ENCODE peak calls at places on chromosomes 7 and 10, in seven cellular contexts. O is WERI-Rb-1; S is CD8-positive, alpha-beta memory T cell; P is SK-N-MC; J is bronchial epithelial cell; D is aorta; I is adipocyte. V is an unnamed sample.

GRCh38 chr7:94374231-94374630 is 20.5 kb upstream of the COL1A2 start:
- DNase-seq in O (peak), S (no peak), P (no peak), J (peak), D (peak), I (peak), V (peak)

GRCh38 chr10:71465576-71466252 is 69.0 kb downstream of the CDH23 start:
- DNase-seq in O (no peak), S (no peak), P (no peak), J (no peak), D (no peak), I (no peak), V (no peak)

GRCh38 chr10:29131952-29132820 is 156.7 kb upstream of the LYZL1 start:
- DNase-seq in O (no peak), S (no peak), P (no peak), J (no peak), D (no peak), I (peak), V (no peak)

GRCh38 chr10:123583639-123584418 is 82.3 kb upstream of the GPR26 start:
- DNase-seq in O (peak), S (no peak), P (no peak), J (peak), D (peak), I (peak), V (peak)

GRCh38 chr7:11726251-11727155 is 105.5 kb downstream of the THSD7A start:
- DNase-seq in O (no peak), S (no peak), P (no peak), J (peak), D (peak), I (peak), V (no peak)

GRCh38 chr10:63267414-63268138 is 134.4 kb downstream of the NRBF2 start:
- DNase-seq in O (no peak), S (no peak), P (no peak), J (peak), D (no peak), I (peak), V (no peak)

GRCh38 chr7:70016044-70016770 is 417.9 kb downstream of the AUTS2 start:
- DNase-seq in O (no peak), S (no peak), P (no peak), J (peak), D (no peak), I (peak), V (no peak)

GRCh38 chr10:124532106-124532641 is 70.6 kb downstream of the LHPP start:
- DNase-seq in O (peak), S (peak), P (no peak), J (peak), D (no peak), I (peak), V (no peak)

GRCh38 chr7:110646814-110647213 is 444.1 kb upstream of the LRRN3 start:
- DNase-seq in O (peak), S (no peak), P (no peak), J (no peak), D (no peak), I (no peak), V (no peak)

GRCh38 chr7:103795112-103795511 is 194.3 kb downstream of the RELN start:
- DNase-seq in O (no peak), S (no peak), P (no peak), J (peak), D (no peak), I (no peak), V (no peak)

GRCh38 chr7:68321776-68322496 is 1276.3 kb upstream of the AUTS2 start:
- DNase-seq in O (no peak), S (no peak), P (no peak), J (peak), D (no peak), I (no peak), V (no peak)

GRCh38 chr7:92699560-92699959 is 109.4 kb upstream of the FAM133B start:
- DNase-seq in O (no peak), S (no peak), P (no peak), J (peak), D (no peak), I (no peak), V (no peak)

GRCh38 chr7:77571791-77572190 is 34.7 kb downstream of the PTPN12 start:
- DNase-seq in O (no peak), S (no peak), P (no peak), J (no peak), D (no peak), I (no peak), V (no peak)

GRCh38 chr10:8776926-8777625 is 722.6 kb downstream of the GATA3 start:
- DNase-seq in O (no peak), S (no peak), P (no peak), J (peak), D (no peak), I (no peak), V (no peak)

GRCh38 chr7:102425639-102426267 is 7.6 kb upstream of the ORAI2 start:
- DNase-seq in O (peak), S (peak), P (no peak), J (no peak), D (peak), I (no peak), V (no peak)

GRCh38 chr10:24556746-24557742 is 166.6 kb downstream of the ARHGAP21 start:
- DNase-seq in O (peak), S (no peak), P (peak), J (peak), D (no peak), I (peak), V (no peak)

DNA sequence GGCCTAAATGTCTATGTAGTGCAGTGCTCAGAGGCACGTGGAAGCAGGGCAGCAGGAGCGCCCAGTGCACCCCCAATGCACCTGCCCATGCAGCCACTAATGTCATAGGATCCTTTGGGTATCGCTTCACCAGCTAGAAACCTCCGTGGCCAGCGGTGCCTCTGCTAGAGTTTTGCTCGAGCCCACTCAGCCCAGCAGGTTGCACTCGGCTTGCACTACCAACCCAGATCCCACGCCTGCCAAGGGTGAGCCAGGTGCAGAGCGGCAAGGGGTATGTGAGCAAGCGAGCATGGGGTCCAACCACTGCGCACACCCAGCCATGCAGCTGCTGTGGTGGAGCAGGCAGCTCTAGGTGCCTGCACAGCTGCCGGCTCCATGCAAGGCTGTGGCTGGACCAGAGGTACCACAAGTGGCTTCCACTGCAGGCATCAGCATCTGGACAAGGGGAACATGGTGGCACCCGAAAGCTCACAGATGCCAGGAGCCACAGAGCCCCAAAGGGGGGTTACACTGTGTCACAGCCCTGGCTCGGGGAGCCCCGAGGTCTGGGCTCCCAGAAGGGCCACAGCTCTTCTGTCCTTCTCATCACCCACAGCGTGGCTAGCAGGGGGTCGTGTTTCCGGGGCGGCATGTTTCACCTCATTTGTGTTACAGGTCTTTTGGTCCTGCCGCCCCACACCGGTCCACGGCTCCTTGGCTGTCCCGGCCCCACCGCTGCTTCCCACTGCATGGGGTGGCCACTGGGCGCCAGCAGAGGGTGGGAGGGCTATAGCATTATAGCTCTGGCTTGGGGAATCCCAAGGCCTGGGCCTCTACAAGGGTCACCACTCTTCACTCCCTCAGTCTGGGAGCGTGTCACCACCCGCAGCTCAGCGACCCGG is 2.3 kb upstream of the NCAPG2 start:
- DNase-seq in O (no peak), S (no peak), P (no peak), J (no peak), D (no peak), I (no peak), V (no peak)
- H3K4me3 ChIP-seq in O (no peak), S (no peak), P (no peak), J (no peak), D (no peak), I (no peak), V (no peak)

DNA sequence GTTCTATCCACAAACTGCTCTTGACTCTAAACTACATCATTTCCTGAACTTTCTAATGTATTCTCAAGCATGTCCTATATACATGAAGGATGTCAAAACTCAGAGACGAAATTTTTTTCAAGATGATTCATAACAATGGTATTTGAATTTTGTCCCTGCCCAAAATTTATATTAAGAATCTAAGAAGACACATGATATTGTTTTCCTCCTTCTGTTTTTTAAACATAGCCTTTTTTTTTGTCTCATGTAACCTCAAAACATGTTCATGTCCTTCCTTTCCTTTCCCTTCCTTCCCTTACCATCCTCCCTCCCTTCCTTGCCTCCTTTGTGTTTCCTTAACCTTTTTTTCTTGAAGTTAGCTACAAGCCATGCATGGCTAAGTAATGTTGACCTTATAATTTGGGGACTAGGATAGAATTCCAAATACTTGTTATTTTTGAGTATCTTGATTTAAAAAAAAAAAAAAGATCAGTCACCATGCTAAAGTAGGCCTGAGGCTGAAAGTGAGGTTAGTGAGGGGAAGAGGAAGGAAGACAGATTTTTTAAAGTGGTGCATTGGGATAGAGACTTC is 163.0 kb downstream of the SUGCT start:
- DNase-seq in O (no peak), S (no peak), P (no peak), J (no peak), D (no peak), I (peak), V (no peak)
- H3K4me3 ChIP-seq in O (no peak), S (no peak), P (no peak), J (no peak), D (no peak), I (no peak), V (no peak)

GRCh38 chr7:116713918-116714317 is 41.9 kb downstream of the MET start:
- DNase-seq in O (no peak), S (no peak), P (no peak), J (no peak), D (no peak), I (peak), V (no peak)

GRCh38 chr7:116713500-116713899 is 41.5 kb downstream of the MET start:
- DNase-seq in O (no peak), S (no peak), P (no peak), J (no peak), D (no peak), I (no peak), V (no peak)

GRCh38 chr7:116715087-116715486 is 43.1 kb downstream of the MET start:
- DNase-seq in O (no peak), S (no peak), P (no peak), J (no peak), D (no peak), I (no peak), V (no peak)

GRCh38 chr7:116711790-116712189 is 39.8 kb downstream of the MET start:
- DNase-seq in O (no peak), S (no peak), P (no peak), J (peak), D (no peak), I (no peak), V (no peak)

DNA sequence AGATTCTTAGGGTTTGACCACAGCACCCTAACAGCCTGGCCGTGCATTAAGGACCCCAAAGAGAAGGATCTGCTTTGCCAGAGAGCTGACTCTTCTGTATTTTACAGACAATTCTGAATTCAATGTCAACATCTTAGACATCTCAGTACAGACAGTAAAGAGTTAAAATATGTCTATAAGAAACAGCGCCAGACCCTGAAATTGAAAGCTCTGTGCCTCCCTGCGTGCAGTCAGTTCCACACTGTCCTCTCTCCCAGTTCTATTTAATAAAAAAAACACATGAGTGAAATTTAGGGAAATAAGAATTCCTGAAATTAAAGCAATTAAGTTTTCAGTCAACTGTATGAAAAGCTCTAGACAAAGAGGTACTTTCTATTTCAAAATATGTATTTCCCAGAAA is 45.1 kb downstream of the MET start:
- DNase-seq in O (no peak), S (no peak), P (no peak), J (no peak), D (no peak), I (peak), V (no peak)
- H3K4me3 ChIP-seq in O (no peak), S (no peak), P (no peak), J (no peak), D (no peak), I (peak), V (no peak)

DNA sequence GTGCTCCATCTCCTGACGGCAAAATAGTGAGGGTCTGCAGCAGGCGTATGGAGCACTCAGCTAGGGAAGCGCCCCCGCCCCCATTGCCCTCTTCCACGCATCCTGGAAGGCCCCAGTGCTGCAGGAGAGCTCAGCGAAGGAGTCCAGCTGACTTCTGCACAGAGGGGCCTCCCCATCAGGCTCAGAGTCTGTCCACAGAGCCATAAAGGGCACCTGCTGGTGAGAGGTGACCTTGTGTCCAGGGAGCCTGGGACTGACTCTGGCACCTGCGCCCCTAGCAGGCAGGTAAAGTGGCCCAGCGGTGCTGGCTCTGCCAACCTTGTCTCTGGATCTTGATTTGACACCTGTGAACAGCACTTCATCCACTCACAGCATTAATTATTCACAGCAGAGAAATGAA is 59.7 kb downstream of the VOPP1 start:
- DNase-seq in O (no peak), S (no peak), P (no peak), J (no peak), D (no peak), I (no peak), V (no peak)
- H3K4me3 ChIP-seq in O (no peak), S (no peak), P (no peak), J (no peak), D (no peak), I (no peak), V (no peak)

GRCh38 chr10:73494213-73494612 is 1.6 kb downstream of the PPP3CB start:
- DNase-seq in O (no peak), S (no peak), P (no peak), J (no peak), D (no peak), I (no peak), V (no peak)
- H3K4me3 ChIP-seq in O (no peak), S (peak), P (peak), J (no peak), D (no peak), I (peak), V (peak)

GRCh38 chr7:46791180-46791579 is 790.7 kb downstream of the TNS3 start:
- DNase-seq in O (no peak), S (no peak), P (no peak), J (no peak), D (no peak), I (no peak), V (no peak)
- H3K4me3 ChIP-seq in O (no peak), S (no peak), P (no peak), J (no peak), D (no peak), I (no peak), V (no peak)